ENCODE peak calls at places on chromosome 1, in four cellular contexts. P is GM13976; H is stimulated activated CD4-positive, alpha-beta T cell treated with anti-CD3 and anti-CD28 coated beads, Interleukin-2, amount 100 ng/mL, for 48 hours; E is AML-193. Q is an unnamed sample.

GRCh38 chr1:1305300-1306069 is 2.2 kb downstream of the ACAP3 start:
- DNase-seq in P (peak), H (no peak), E (peak), Q (no peak)

GRCh38 chr1:226649780-226650179 is 89.3 kb downstream of the ITPKB start:
- DNase-seq in P (no peak), E (peak), H (no peak), Q (peak)

GRCh38 chr1:75130312-75130677 is 3.9 kb upstream of the LHX8 start:
- DNase-seq in H (no peak), P (peak), E (no peak), Q (peak)

GRCh38 chr1:219372916-219373615 is 199.4 kb downstream of the LYPLAL1 start:
- DNase-seq in P (no peak), E (no peak), H (no peak), Q (no peak)

GRCh38 chr1:215744419-215744818 is 177.3 kb downstream of the KCTD3 start:
- DNase-seq in E (no peak), P (no peak), H (no peak), Q (no peak)

GRCh38 chr1:85296980-85297379 is 20.5 kb upstream of the BCL10 start:
- DNase-seq in H (no peak), P (no peak), E (no peak), Q (no peak)

GRCh38 chr1:59146651-59147358 is 150.1 kb upstream of the FGGY start:
- DNase-seq in P (peak), H (peak), E (no peak), Q (peak)

GRCh38 chr1:98732985-98733781 is 71.7 kb downstream of the SNX7 start:
- DNase-seq in E (no peak), P (no peak), H (no peak), Q (no peak)

GRCh38 chr1:61743432-61743705 is 1.1 kb downstream of the PATJ start:
- DNase-seq in H (no peak), E (no peak), P (no peak), Q (no peak)

GRCh38 chr1:75548721-75549480 is 62.0 kb downstream of the SLC44A5 start:
- DNase-seq in E (no peak), H (no peak), P (no peak), Q (no peak)

GRCh38 chr1:11652203-11652780 is 1.9 kb downstream of the FBXO2 start:
- DNase-seq in H (no peak), P (no peak), E (no peak), Q (no peak)

GRCh38 chr1:225815526-225816178 is 5.7 kb downstream of the EPHX1 start:
- DNase-seq in E (no peak), H (no peak), P (no peak), Q (peak)

GRCh38 chr1:35588197-35588910 is 15.2 kb downstream of the TFAP2E start:
- DNase-seq in P (no peak), H (no peak), E (no peak), Q (no peak)

GRCh38 chr1:25725482-25725881 is 74.5 kb upstream of the SELENON start:
- DNase-seq in E (no peak), H (no peak), P (no peak), Q (peak)

Q was measured in endodermal cell.